ENCODE peak calls at places on chromosomes 4 and X, in six cellular contexts. O is mesendoderm, I is H9, S is uterus, K is SJSA1, G is Panc1. V is an unnamed sample.

GRCh38 chrX:102768984-102769761 is 48.6 kb downstream of the GPRASP3 start:
- DNase-seq in G (peak; percentile 91), S (peak; percentile 68), O (peak; percentile 97), K (peak; percentile 73), I (peak; percentile 79), V (peak; percentile 89)

GRCh38 chr4:171067422-171067821 is 745.8 kb upstream of the GALNTL6 start:
- DNase-seq in G (no peak), K (no peak), O (peak; percentile 27), S (no peak), I (no peak), V (no peak)

GRCh38 chrX:150868625-150869024 is 29.8 kb downstream of the CD99L2 start:
- DNase-seq in S (no peak), I (no peak), O (no peak), G (no peak), K (no peak), V (no peak)

GRCh38 chr4:139488442-139488841 is 34.5 kb downstream of the RAB33B start:
- DNase-seq in I (no peak), G (no peak), K (no peak), S (no peak), O (no peak), V (no peak)

GRCh38 chr4:88982757-88983156 is 74.2 kb downstream of the FAM13A start:
- DNase-seq in S (no peak), I (no peak), G (no peak), K (no peak), O (no peak), V (no peak)

GRCh38 chr4:183591301-183591700 is 67.7 kb downstream of the RWDD4 start:
- DNase-seq in S (no peak), G (no peak), K (no peak), I (no peak), O (no peak), V (no peak)

GRCh38 chrX:151393514-151393913 is 3.5 kb upstream of the VMA21 start:
- DNase-seq in G (no peak), K (no peak), I (peak; percentile 45), S (no peak), O (peak; percentile 86), V (no peak)

GRCh38 chr4:144647095-144647959 is 1.4 kb downstream of the HHIP start:
- DNase-seq in G (no peak), I (peak; percentile 32), S (no peak), K (peak; percentile 54), O (peak; percentile 48), V (no peak)

GRCh38 chrX:49754238-49754857 is 58.6 kb upstream of the PAGE1 start:
- DNase-seq in I (peak; percentile 50), O (peak; percentile 37), S (peak; percentile 31), K (peak; percentile 1), G (no peak), V (no peak)

GRCh38 chr4:168853770-168854169 is 156.3 kb downstream of the CBR4 start:
- DNase-seq in G (no peak), I (no peak), S (no peak), K (no peak), O (no peak), V (no peak)

GRCh38 chr4:162352580-162353107 is 188.8 kb upstream of the FSTL5 start:
- DNase-seq in S (no peak), O (no peak), G (no peak), I (no peak), K (no peak), V (no peak)

GRCh38 chrX:70455366-70456202 is 10.9 kb downstream of the DLG3 start:
- DNase-seq in K (no peak), S (no peak), O (peak; percentile 72), I (no peak), G (no peak), V (no peak)

GRCh38 chrX:68710870-68711576 is 63.6 kb downstream of the STARD8 start:
- DNase-seq in S (peak; percentile 28), K (no peak), O (peak; percentile 84), I (peak; percentile 73), G (no peak), V (no peak)

GRCh38 chrX:16186380-16187007 is 19.2 kb downstream of the MAGEB17 start:
- DNase-seq in G (no peak), I (peak; percentile 69), O (peak; percentile 67), S (no peak), K (no peak), V (no peak)

GRCh38 chrX:15946783-15947550 is 92.4 kb upstream of the AP1S2 start:
- DNase-seq in G (no peak), O (peak; percentile 65), I (no peak), K (peak; percentile 55), S (no peak), V (no peak)

GRCh38 chr4:141759796-141760425 is 123.5 kb downstream of the IL15 start:
- DNase-seq in S (no peak), K (no peak), G (no peak), I (no peak), O (no peak), V (no peak)

GRCh38 chrX:153709726-153710674 is 14.2 kb downstream of the BCAP31 start:
- DNase-seq in G (no peak), K (no peak), S (no peak), I (no peak), O (no peak), V (no peak)

GRCh38 chrX:123358457-123358856 is 174.4 kb downstream of the GRIA3 start:
- DNase-seq in G (no peak), K (no peak), O (no peak), S (no peak), I (no peak), V (no peak)

GRCh38 chrX:123361371-123361770 is 177.3 kb downstream of the GRIA3 start:
- DNase-seq in G (no peak), K (no peak), O (no peak), S (no peak), I (no peak), V (no peak)

DNA sequence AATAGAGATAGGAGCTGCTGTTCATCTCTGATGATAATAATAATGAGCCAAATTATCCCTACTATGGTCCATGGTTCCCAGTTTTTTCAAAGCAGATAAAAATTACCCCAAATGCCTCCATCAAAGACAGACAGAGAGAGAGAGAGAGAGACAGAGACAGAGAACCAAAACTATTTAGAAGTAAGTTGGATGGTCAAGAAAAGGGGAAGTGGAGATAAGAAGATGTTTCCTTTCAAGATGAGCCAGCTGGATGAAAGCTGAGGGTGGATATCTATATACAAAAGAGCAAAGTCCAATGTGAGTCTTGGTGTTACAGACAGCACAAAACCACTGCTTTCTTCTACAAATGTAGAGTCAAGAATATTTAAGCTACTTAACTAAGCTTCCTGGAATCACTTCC is 173.9 kb downstream of the GRIA3 start:
- DNase-seq in S (no peak), O (no peak), I (no peak), G (no peak), K (no peak), V (no peak)
- H3K4me1 ChIP-seq in S (no peaks in the 10 kb centered on the region), O (no peaks in the 10 kb centered on the region), I (peaks cover 5% of the 10 kb centered on the region), G (no peaks in the 10 kb centered on the region), K (no peaks in the 10 kb centered on the region), V (no peaks in the 10 kb centered on the region)

GRCh38 chrX:132483951-132484350 is 4.9 kb downstream of the MBNL3 start:
- DNase-seq in S (no peak), I (no peak), G (no peak), K (no peak), O (no peak), V (no peak)

GRCh38 chrX:132480581-132481203 is 8.1 kb downstream of the MBNL3 start:
- DNase-seq in I (no peak), G (no peak), O (peak; percentile 7), S (peak; percentile 24), K (peak; percentile 20), V (no peak)

GRCh38 chrX:132483523-132483922 is 5.3 kb downstream of the MBNL3 start:
- DNase-seq in G (no peak), I (no peak), O (no peak), S (no peak), K (no peak), V (no peak)

GRCh38 chrX:132482632-132483031 is 6.2 kb downstream of the MBNL3 start:
- DNase-seq in S (no peak), K (no peak), I (no peak), O (no peak), G (no peak), V (no peak)

GRCh38 chrX:132481449-132481848 is 7.4 kb downstream of the MBNL3 start:
- DNase-seq in G (no peak), K (no peak), I (no peak), O (no peak), S (no peak), V (no peak)
- H3K4me1 ChIP-seq in G (no peaks in the 10 kb centered on the region), K (no peaks in the 10 kb centered on the region), I (peaks cover 18% of the 10 kb centered on the region), O (no peaks in the 10 kb centered on the region), S (peaks cover 12% of the 10 kb centered on the region), V (no peaks in the 10 kb centered on the region)

DNA sequence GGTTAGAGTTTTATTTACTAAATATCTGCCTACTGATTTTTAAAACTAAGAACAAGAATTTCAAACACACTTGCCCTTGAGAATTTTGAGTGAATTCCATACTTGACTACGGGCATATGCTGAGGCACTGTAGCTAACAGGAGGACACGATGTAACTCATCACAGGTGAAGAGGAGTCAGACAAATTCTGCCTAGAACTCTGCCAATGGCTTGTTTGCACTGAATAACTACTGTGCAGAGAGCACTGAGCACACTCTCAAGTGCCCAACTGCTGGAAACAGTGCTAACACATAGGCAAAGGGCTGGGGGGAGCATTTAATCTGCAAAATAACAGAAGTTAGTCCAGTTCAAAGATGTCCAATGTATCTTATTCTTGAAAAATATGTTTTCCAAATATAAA is 104.4 kb downstream of the WDFY3 start:
- DNase-seq in I (no peak), O (no peak), K (no peak), S (no peak), G (no peak), V (no peak)
- H3K4me1 ChIP-seq in I (peaks cover 4% of the 10 kb centered on the region), O (peaks cover 13% of the 10 kb centered on the region), K (no peaks in the 10 kb centered on the region), S (no peaks in the 10 kb centered on the region), G (no peaks in the 10 kb centered on the region), V (no peaks in the 10 kb centered on the region)

GRCh38 chrX:136163694-136164093 is 16.4 kb downstream of the FHL1 start:
- DNase-seq in S (no peak), G (no peak), I (no peak), K (peak; percentile 9), O (no peak), V (no peak)

GRCh38 chrX:136166221-136166855 is 19.0 kb downstream of the FHL1 start:
- DNase-seq in G (no peak), I (no peak), K (peak; percentile 14), O (peak; percentile 74), S (no peak), V (no peak)

GRCh38 chrX:136170109-136170800 is 22.9 kb downstream of the FHL1 start:
- DNase-seq in G (no peak), K (peak; percentile 72), S (no peak), I (no peak), O (peak; percentile 46), V (no peak)

GRCh38 chrX:136171420-136171819 is 24.1 kb downstream of the FHL1 start:
- DNase-seq in I (no peak), G (no peak), K (no peak), S (no peak), O (peak; percentile 45), V (no peak)

DNA sequence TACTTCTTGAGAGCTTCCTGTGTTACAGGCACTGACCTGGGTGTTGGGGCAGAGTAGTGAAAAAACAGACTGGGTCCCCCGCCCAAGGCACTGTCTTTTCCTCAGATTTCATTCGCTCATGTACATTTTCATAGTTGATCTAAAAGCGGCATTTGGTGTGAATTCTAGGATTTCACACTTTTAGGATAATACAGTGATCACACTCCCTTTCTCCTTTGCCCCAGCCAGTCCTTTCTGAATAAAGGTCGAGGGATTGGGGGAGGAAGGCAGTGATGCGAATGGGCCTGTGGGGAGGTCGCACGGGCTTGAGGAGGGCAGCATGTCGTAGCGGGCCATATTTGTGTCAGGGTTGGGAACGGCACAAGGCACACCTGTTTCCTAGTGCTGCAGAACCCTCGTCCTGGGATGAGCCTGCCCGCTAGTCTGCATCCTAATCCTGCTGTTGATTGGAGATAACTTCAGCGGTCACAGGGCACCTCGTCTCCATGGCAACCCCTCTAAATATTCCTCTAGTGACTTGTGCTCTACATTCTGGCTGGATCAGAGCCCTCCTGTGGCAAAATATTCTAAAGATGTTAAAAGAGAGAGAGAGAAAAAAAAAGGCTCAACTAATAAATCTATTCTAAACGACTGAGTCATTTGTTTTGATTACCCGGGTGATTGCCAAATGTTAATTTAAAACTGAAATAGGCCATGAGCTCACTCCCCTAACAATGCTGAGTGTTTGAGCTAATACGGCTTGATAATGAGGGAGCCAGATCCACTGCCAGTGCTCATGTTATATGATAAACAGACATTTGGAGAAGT is 21.8 kb downstream of the FHL1 start:
- DNase-seq in I (peak; percentile 71), S (peak; percentile 66), O (peak; percentile 95), G (no peak), K (peak; percentile 92), V (peak; percentile 79)
- H3K4me1 ChIP-seq in I (no peaks in the 10 kb centered on the region), S (peaks cover 6% of the 10 kb centered on the region), O (no peaks in the 10 kb centered on the region), G (no peaks in the 10 kb centered on the region), K (peaks cover 41% of the 10 kb centered on the region), V (no peaks in the 10 kb centered on the region)

V was measured in right atrium auricular region.